ENCODE peak calls at places on chromosomes 1 and 21, in five cellular contexts. One of them, this sample, is unnamed.

GRCh38 chr1:154157520-154158306 is 2.8 kb upstream of the NUP210L start:
- DNase-seq in MM.1S: no peak
- DNase-seq in Peyer's patch: peak
- DNase-seq in choroid plexus epithelial cell: peak
- DNase-seq in NT2/D1: no peak
- DNase-seq in this sample: no peak

GRCh38 chr1:200670215-200671118 is 760 bp upstream of the DDX59 start:
- DNase-seq in choroid plexus epithelial cell: peak
- DNase-seq in Peyer's patch: peak
- DNase-seq in NT2/D1: peak
- DNase-seq in MM.1S: peak
- DNase-seq in this sample: no peak

GRCh38 chr21:43925609-43926008 is 60.6 kb downstream of the AGPAT3 start:
- DNase-seq in choroid plexus epithelial cell: no peak
- DNase-seq in Peyer's patch: no peak
- DNase-seq in NT2/D1: no peak
- DNase-seq in MM.1S: no peak
- DNase-seq in this sample: no peak

GRCh38 chr1:26705788-26706237 is 10.0 kb downstream of the ARID1A start:
- DNase-seq in NT2/D1: no peak
- DNase-seq in Peyer's patch: no peak
- DNase-seq in choroid plexus epithelial cell: peak
- DNase-seq in MM.1S: no peak
- DNase-seq in this sample: no peak

GRCh38 chr1:45221716-45222115 is 15.3 kb upstream of the ZSWIM5 start:
- DNase-seq in MM.1S: no peak
- DNase-seq in Peyer's patch: no peak
- DNase-seq in NT2/D1: no peak
- DNase-seq in choroid plexus epithelial cell: peak
- DNase-seq in this sample: no peak

GRCh38 chr1:82110366-82111254 is 309.9 kb downstream of the ADGRL2 start:
- DNase-seq in MM.1S: peak
- DNase-seq in choroid plexus epithelial cell: peak
- DNase-seq in NT2/D1: no peak
- DNase-seq in Peyer's patch: no peak
- DNase-seq in this sample: no peak

GRCh38 chr1:24207709-24208108 is 20.6 kb upstream of the IFNLR1 start:
- DNase-seq in NT2/D1: no peak
- DNase-seq in Peyer's patch: no peak
- DNase-seq in choroid plexus epithelial cell: no peak
- DNase-seq in MM.1S: no peak
- DNase-seq in this sample: no peak

GRCh38 chr1:173205146-173206051 is 1.7 kb downstream of the TNFSF4 start:
- DNase-seq in MM.1S: peak
- DNase-seq in NT2/D1: no peak
- DNase-seq in Peyer's patch: peak
- DNase-seq in choroid plexus epithelial cell: peak
- DNase-seq in this sample: no peak

GRCh38 chr1:70372426-70372825 is 17.9 kb upstream of the ANKRD13C start:
- DNase-seq in Peyer's patch: no peak
- DNase-seq in MM.1S: no peak
- DNase-seq in choroid plexus epithelial cell: no peak
- DNase-seq in NT2/D1: no peak
- DNase-seq in this sample: no peak

GRCh38 chr21:27060190-27060589 is 93.3 kb upstream of the ADAMTS5 start:
- DNase-seq in choroid plexus epithelial cell: peak
- DNase-seq in Peyer's patch: no peak
- DNase-seq in MM.1S: no peak
- DNase-seq in NT2/D1: no peak
- DNase-seq in this sample: no peak

DNA sequence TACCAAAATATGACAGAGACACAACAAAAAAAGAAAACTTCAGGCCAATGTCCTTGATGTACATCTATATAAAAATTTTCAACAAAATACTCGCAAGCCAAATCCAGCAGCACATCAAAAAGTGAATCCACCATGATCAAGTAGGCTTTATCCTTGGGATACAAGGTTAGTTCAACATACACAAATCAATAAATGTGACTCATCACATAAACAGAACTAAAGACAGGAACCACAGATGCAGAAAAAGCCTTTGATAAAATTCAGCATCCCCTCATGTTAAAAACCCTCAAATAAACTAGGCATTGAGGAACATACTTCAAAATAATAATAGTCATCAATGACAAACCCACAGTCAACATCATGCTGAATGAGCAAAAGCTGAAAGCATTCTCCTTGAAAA is 101.5 kb downstream of the NME7 start:
- DNase-seq in MM.1S: no peak
- DNase-seq in choroid plexus epithelial cell: no peak
- DNase-seq in Peyer's patch: no peak
- DNase-seq in NT2/D1: no peak
- DNase-seq in this sample: no peak
- H3K4me3 ChIP-seq in MM.1S: no peak
- H3K4me3 ChIP-seq in choroid plexus epithelial cell: no peak
- H3K4me3 ChIP-seq in Peyer's patch: no peak
- H3K4me3 ChIP-seq in NT2/D1: no peak
- H3K4me3 ChIP-seq in this sample: no peak

GRCh38 chr1:162151900-162152829 is 82.7 kb downstream of the NOS1AP start:
- DNase-seq in Peyer's patch: no peak
- DNase-seq in MM.1S: no peak
- DNase-seq in NT2/D1: no peak
- DNase-seq in choroid plexus epithelial cell: peak
- DNase-seq in this sample: no peak
- H3K4me3 ChIP-seq in Peyer's patch: no peak
- H3K4me3 ChIP-seq in MM.1S: no peak
- H3K4me3 ChIP-seq in NT2/D1: no peak
- H3K4me3 ChIP-seq in choroid plexus epithelial cell: no peak
- H3K4me3 ChIP-seq in this sample: no peak

DNA sequence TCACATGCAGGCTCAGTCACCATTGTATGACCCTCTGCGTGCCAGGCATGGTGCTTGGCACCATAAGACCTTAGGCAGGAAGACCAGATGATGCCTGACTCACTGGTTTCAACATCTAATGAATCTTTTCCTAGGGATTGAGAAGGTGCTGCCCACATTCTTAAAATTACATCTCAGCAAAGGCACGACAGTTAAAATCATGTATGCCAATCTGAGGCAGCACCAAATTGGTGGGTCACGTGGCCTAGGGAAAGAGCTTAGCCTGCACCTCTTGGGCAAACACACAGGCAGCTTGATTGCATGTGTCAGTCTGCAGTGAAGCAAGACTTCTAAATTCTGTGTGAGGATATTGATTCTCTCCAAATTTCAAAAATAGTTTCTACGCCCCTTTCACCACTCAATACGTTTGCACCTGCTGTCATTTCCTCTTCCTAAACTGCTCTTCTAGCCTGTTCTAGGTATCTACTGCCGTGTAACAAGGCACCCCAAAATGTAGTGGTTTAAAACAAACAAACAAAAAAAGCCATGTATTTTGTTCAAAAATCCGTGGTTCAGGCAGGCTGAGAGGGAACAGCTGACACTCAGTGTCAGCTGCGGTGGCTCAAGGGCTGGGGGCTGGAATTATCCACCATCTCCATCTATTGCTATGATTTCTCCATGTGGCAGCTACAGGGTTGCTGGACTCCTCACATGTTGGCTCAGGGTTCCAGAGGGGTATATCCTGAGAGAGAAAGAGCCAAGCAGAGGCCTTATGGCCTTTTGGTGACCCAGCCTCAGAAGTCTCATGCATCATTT is 160.2 kb upstream of the FGGY start:
- DNase-seq in choroid plexus epithelial cell: no peak
- DNase-seq in NT2/D1: no peak
- DNase-seq in MM.1S: no peak
- DNase-seq in Peyer's patch: no peak
- DNase-seq in this sample: no peak
- H3K4me3 ChIP-seq in choroid plexus epithelial cell: no peak
- H3K4me3 ChIP-seq in NT2/D1: no peak
- H3K4me3 ChIP-seq in MM.1S: no peak
- H3K4me3 ChIP-seq in Peyer's patch: no peak
- H3K4me3 ChIP-seq in this sample: no peak

GRCh38 chr1:21633141-21633755 is 35.9 kb downstream of the RAP1GAP start:
- DNase-seq in NT2/D1: no peak
- DNase-seq in choroid plexus epithelial cell: no peak
- DNase-seq in Peyer's patch: no peak
- DNase-seq in MM.1S: no peak
- DNase-seq in this sample: no peak
- H3K4me3 ChIP-seq in NT2/D1: no peak
- H3K4me3 ChIP-seq in choroid plexus epithelial cell: no peak
- H3K4me3 ChIP-seq in Peyer's patch: no peak
- H3K4me3 ChIP-seq in MM.1S: no peak
- H3K4me3 ChIP-seq in this sample: no peak

DNA sequence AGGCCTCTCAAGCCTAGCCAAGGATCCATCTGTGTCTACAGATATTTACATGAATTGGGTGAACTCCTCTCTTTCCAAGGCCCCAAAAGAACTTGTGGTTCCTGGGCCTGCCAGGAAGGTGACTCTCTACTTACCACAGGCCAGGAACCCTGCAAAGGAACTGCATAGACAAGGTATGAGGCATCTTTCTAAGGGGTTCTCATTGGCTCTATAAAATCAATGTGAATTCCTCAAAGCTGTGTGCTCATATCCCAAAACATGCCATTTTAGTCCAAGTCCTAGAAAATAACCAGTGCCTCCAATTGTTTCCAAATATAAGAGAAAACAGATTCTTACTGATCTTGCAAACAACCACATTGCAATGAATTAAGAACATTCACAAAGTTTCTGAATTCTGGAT is 39.9 kb upstream of the RGL1 start:
- DNase-seq in MM.1S: no peak
- DNase-seq in choroid plexus epithelial cell: no peak
- DNase-seq in Peyer's patch: no peak
- DNase-seq in NT2/D1: no peak
- DNase-seq in this sample: no peak
- H3K4me3 ChIP-seq in MM.1S: no peak
- H3K4me3 ChIP-seq in choroid plexus epithelial cell: no peak
- H3K4me3 ChIP-seq in Peyer's patch: no peak
- H3K4me3 ChIP-seq in NT2/D1: no peak
- H3K4me3 ChIP-seq in this sample: no peak

DNA sequence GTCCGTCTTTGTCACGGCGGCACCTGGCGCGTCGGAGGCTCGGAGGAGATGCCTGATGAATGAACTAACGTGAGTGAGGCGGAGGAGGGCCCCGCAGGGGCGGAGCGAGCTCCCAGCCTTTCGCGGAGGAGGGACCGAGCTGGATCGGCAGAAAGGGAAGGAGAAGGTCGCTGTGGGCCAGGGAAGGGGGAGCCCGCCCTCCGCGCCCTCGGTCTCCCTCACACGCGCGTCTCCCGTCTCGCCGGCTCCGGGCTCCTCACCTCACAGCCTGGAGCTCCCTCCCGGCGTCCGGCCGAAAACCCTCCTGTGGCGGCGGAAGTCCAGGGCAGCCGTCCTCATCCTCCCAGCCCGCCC is 518 bp downstream of the ZNF496 start:
- DNase-seq in MM.1S: peak
- DNase-seq in Peyer's patch: peak
- DNase-seq in choroid plexus epithelial cell: peak
- DNase-seq in NT2/D1: peak
- DNase-seq in this sample: no peak
- H3K4me3 ChIP-seq in MM.1S: peak
- H3K4me3 ChIP-seq in Peyer's patch: peak
- H3K4me3 ChIP-seq in choroid plexus epithelial cell: peak
- H3K4me3 ChIP-seq in NT2/D1: peak
- H3K4me3 ChIP-seq in this sample: peak